ENCODE peak calls at places on chromosomes 6 and 20, in six cellular contexts. R is right atrium auricular region; Q is ovary; V is AG04449; L is body of pancreas; X is CD8-positive, alpha-beta T cell. J is an unnamed sample.

GRCh38 chr6:68628156-68628555 is 6.9 kb upstream of the ADGRB3 start:
- DNase-seq in R (no peak), Q (no peak), V (no peak), L (no peak), X (no peak), J (no peak)

GRCh38 chr6:35601331-35602132 is 87.2 kb downstream of the FKBP5 start:
- DNase-seq in R (peak; percentile 84), Q (no peak), V (no peak), L (peak; percentile 75), X (peak; percentile 78), J (peak; percentile 90)

GRCh38 chr6:75334266-75335040 is 49.9 kb upstream of the TMEM30A start:
- DNase-seq in R (no peak), Q (no peak), V (no peak), L (no peak), X (no peak), J (peak; percentile 79)

GRCh38 chr6:83231146-83231545 is 38.0 kb downstream of the RWDD2A start:
- DNase-seq in R (no peak), Q (no peak), V (peak; percentile 85), L (no peak), X (no peak), J (peak; percentile 93)

GRCh38 chr6:44646355-44646754 is 258.8 kb downstream of the CDC5L start:
- DNase-seq in R (no peak), Q (no peak), V (no peak), L (no peak), X (no peak), J (peak; percentile 73)

GRCh38 chr6:133247581-133247980 is 6.4 kb downstream of the EYA4 start:
- DNase-seq in R (no peak), Q (no peak), V (no peak), L (no peak), X (no peak), J (no peak)

GRCh38 chr6:111586554-111586953 is 19.1 kb downstream of the TRAF3IP2 start:
- DNase-seq in R (no peak), Q (no peak), V (no peak), L (no peak), X (no peak), J (no peak)

GRCh38 chr6:133854633-133855598 is 34.0 kb upstream of the TCF21 start:
- DNase-seq in R (no peak), Q (no peak), V (no peak), L (no peak), X (no peak), J (no peak)

GRCh38 chr20:40009542-40009941 is 679.5 kb downstream of the MAFB start:
- DNase-seq in R (no peak), Q (no peak), V (peak; percentile 47), L (no peak), X (no peak), J (no peak)

GRCh38 chr20:62368303-62368628 is 1.2 kb upstream of the LAMA5 start:
- DNase-seq in R (no peak), Q (no peak), V (no peak), L (no peak), X (no peak), J (no peak)

GRCh38 chr20:44594730-44595129 is 12.4 kb downstream of the PKIG start:
- DNase-seq in R (no peak), Q (no peak), V (peak; percentile 26), L (no peak), X (no peak), J (peak; percentile 67)

GRCh38 chr6:163837681-163838431 is 423.3 kb downstream of the QKI start:
- DNase-seq in R (no peak), Q (peak; percentile 35), V (no peak), L (no peak), X (no peak), J (no peak)

GRCh38 chr20:35820715-35821114 is 48.9 kb downstream of the PHF20 start:
- DNase-seq in R (no peak), Q (no peak), V (no peak), L (no peak), X (no peak), J (peak; percentile 44)

GRCh38 chr6:49995278-49995677 is 25.9 kb upstream of the DEFB113 start:
- DNase-seq in R (no peak), Q (no peak), V (no peak), L (no peak), X (no peak), J (no peak)

GRCh38 chr6:148239777-148240462 is 102.7 kb upstream of the SASH1 start:
- DNase-seq in R (no peak), Q (no peak), V (no peak), L (no peak), X (no peak), J (peak; percentile 43)

GRCh38 chr6:146593978-146594377 is 4.8 kb upstream of the ADGB start:
- DNase-seq in R (no peak), Q (no peak), V (no peak), L (peak; percentile 14), X (no peak), J (no peak)

GRCh38 chr6:19368511-19368910 is 468.7 kb upstream of the ID4 start:
- DNase-seq in R (no peak), Q (no peak), V (no peak), L (no peak), X (no peak), J (peak; percentile 60)

GRCh38 chr6:113122060-113122459 is 735.1 kb upstream of the MARCKS start:
- DNase-seq in R (no peak), Q (no peak), V (peak; percentile 76), L (peak; percentile 3), X (no peak), J (peak; percentile 88)

GRCh38 chr6:57262491-57262890 is 40.4 kb upstream of the RAB23 start:
- DNase-seq in R (peak; percentile 87), Q (peak; percentile 48), V (no peak), L (peak; percentile 35), X (no peak), J (peak; percentile 75)

GRCh38 chr20:843908-844307 is 10.4 kb downstream of the FAM110A start:
- DNase-seq in R (no peak), Q (no peak), V (no peak), L (no peak), X (no peak), J (no peak)
- H3K4me3 ChIP-seq in R (no peak overlapping the region), Q (no peak overlapping the region), V (no peak overlapping the region), L (no peak overlapping the region), X (no peak overlapping the region), J (no peak overlapping the region)

GRCh38 chr6:150635906-150636514 is 36.3 kb downstream of the PLEKHG1 start:
- DNase-seq in R (no peak), Q (no peak), V (no peak), L (no peak), X (no peak), J (no peak)

GRCh38 chr6:150638286-150638685 is 38.6 kb downstream of the PLEKHG1 start:
- DNase-seq in R (no peak), Q (no peak), V (no peak), L (no peak), X (no peak), J (no peak)

GRCh38 chr6:150636808-150637207 is 37.1 kb downstream of the PLEKHG1 start:
- DNase-seq in R (no peak), Q (no peak), V (no peak), L (no peak), X (no peak), J (no peak)

GRCh38 chr6:150638765-150639164 is 39.1 kb downstream of the PLEKHG1 start:
- DNase-seq in R (no peak), Q (no peak), V (no peak), L (no peak), X (no peak), J (no peak)

DNA sequence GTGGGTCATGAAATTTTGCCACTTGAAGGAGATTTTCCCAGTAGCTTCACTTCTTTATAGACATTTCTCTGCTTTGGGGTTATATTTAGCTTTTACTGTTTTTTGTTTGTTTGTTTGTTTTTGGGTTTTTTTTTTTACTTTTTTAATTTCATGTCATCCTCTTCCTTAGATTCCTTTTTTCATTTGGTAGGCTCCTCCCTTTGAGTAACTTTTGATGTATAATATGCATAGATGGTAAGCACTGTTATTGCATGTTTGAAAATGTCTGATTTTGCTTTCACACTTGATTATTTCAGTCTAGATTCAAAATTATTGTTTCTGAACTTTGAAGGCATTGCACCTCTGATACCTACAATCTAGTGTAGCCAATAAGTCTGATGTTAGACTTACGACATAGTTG is 37.6 kb downstream of the PLEKHG1 start:
- DNase-seq in R (no peak), Q (no peak), V (no peak), L (no peak), X (no peak), J (no peak)
- H3K4me3 ChIP-seq in R (no peak overlapping the region), Q (no peak overlapping the region), V (no peak overlapping the region), L (no peak overlapping the region), X (no peak overlapping the region), J (no peak overlapping the region)

GRCh38 chr6:137870286-137870685 is 3.2 kb downstream of the TNFAIP3 start:
- DNase-seq in R (no peak), Q (no peak), V (no peak), L (no peak), X (no peak), J (no peak)

GRCh38 chr6:137869781-137870180 is 2.7 kb downstream of the TNFAIP3 start:
- DNase-seq in R (no peak), Q (no peak), V (no peak), L (no peak), X (no peak), J (no peak)

GRCh38 chr6:137872071-137872470 is 5.0 kb downstream of the TNFAIP3 start:
- DNase-seq in R (no peak), Q (no peak), V (no peak), L (no peak), X (no peak), J (no peak)

GRCh38 chr6:137870744-137871247 is 3.7 kb downstream of the TNFAIP3 start:
- DNase-seq in R (no peak), Q (no peak), V (no peak), L (no peak), X (no peak), J (peak; percentile 55)

DNA sequence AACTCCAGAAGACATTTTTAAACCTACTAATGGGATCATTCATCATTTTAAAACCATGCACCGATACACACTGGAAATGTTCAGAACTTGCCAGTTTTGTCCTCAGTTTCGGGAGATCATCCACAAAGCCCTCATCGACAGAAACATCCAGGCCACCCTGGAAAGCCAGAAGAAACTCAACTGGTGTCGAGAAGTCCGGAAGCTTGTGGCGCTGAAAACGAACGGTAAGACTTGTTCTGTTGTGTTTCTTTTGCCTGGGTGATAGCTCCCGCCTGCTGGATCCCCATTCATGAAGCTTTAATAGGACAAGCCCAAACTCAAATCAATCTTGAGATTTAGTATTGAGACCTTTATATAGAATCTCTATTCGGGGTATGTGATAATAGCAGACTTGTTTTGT is 4.2 kb downstream of the TNFAIP3 start:
- DNase-seq in R (no peak), Q (no peak), V (no peak), L (no peak), X (no peak), J (no peak)
- H3K4me3 ChIP-seq in R (peak overlapping the region; percentile 21), Q (peak overlapping the region; percentile 93), V (no peak overlapping the region), L (no peak overlapping the region), X (peak overlapping the region; percentile 75), J (peak overlapping the region; percentile 96)

GRCh38 chr6:3751730-3752537 is 421 bp upstream of the PXDC1 start:
- DNase-seq in R (peak; percentile 94), Q (peak; percentile 93), V (no peak), L (peak; percentile 88), X (peak; percentile 65), J (peak; percentile 92)

GRCh38 chr6:3749991-3750323 is 1.6 kb downstream of the PXDC1 start:
- DNase-seq in R (peak; percentile 87), Q (peak; percentile 82), V (no peak), L (peak; percentile 77), X (no peak), J (peak; percentile 92)

GRCh38 chr6:3749390-3749978 is 2.0 kb downstream of the PXDC1 start:
- DNase-seq in R (no peak), Q (peak; percentile 52), V (no peak), L (peak; percentile 47), X (no peak), J (no peak)

GRCh38 chr6:3751019-3751729 is at the start of gene PXDC1:
- DNase-seq in R (no peak), Q (peak; percentile 67), V (no peak), L (peak; percentile 24), X (no peak), J (no peak)

GRCh38 chr6:3750324-3751018 is 1.0 kb downstream of the PXDC1 start:
- DNase-seq in R (peak; percentile 91), Q (peak; percentile 88), V (no peak), L (peak; percentile 83), X (no peak), J (peak; percentile 78)
- H3K4me3 ChIP-seq in R (peak overlapping the region; percentile 96), Q (peak overlapping the region; percentile 87), V (peak overlapping the region; percentile 92), L (peak overlapping the region; percentile 27), X (peak overlapping the region; percentile 39), J (peak overlapping the region; percentile 75)

J was measured in fibroblast of the aortic adventitia.